ENCODE peak calls at places on chromosomes 13 and 19, in ten cellular contexts. One of them, this sample, is unnamed.
A peak's percentile ranks its signal among the peaks of the same experiment; 100 is the strongest.

GRCh38 chr13:24742294-24742693 is 21.7 kb upstream of the RNF17 start:
- DNase-seq in transverse colon: no peak
- DNase-seq in ovary: no peak
- DNase-seq in suprapubic skin: no peak
- DNase-seq in NB4: no peak
- DNase-seq in heart left ventricle: no peak
- DNase-seq in adrenal gland: no peak
- DNase-seq in tibial nerve: no peak
- DNase-seq in lower leg skin: peak; percentile 74
- DNase-seq in esophagus squamous epithelium: no peak
- DNase-seq in this sample: no peak

GRCh38 chr13:112055417-112056206 is 11.3 kb upstream of the SOX1 start:
- DNase-seq in transverse colon: no peak
- DNase-seq in ovary: no peak
- DNase-seq in suprapubic skin: peak; percentile 59
- DNase-seq in NB4: no peak
- DNase-seq in heart left ventricle: no peak
- DNase-seq in adrenal gland: no peak
- DNase-seq in tibial nerve: no peak
- DNase-seq in lower leg skin: peak; percentile 72
- DNase-seq in esophagus squamous epithelium: no peak
- DNase-seq in this sample: no peak

GRCh38 chr13:30832377-30832776 is 73.7 kb upstream of the MEDAG start:
- DNase-seq in transverse colon: peak; percentile 40
- DNase-seq in ovary: no peak
- DNase-seq in suprapubic skin: no peak
- DNase-seq in NB4: no peak
- DNase-seq in heart left ventricle: no peak
- DNase-seq in adrenal gland: no peak
- DNase-seq in tibial nerve: no peak
- DNase-seq in lower leg skin: no peak
- DNase-seq in esophagus squamous epithelium: no peak
- DNase-seq in this sample: no peak

GRCh38 chr19:10836478-10837325 is 690 bp upstream of the TMED1 start:
- DNase-seq in transverse colon: peak; percentile 86
- DNase-seq in ovary: peak; percentile 86
- DNase-seq in suprapubic skin: peak; percentile 90
- DNase-seq in NB4: peak; percentile 89
- DNase-seq in heart left ventricle: peak; percentile 88
- DNase-seq in adrenal gland: peak; percentile 87
- DNase-seq in tibial nerve: no peak
- DNase-seq in lower leg skin: peak; percentile 96
- DNase-seq in esophagus squamous epithelium: peak; percentile 65
- DNase-seq in this sample: no peak

GRCh38 chr13:111202745-111203144 is 87.6 kb downstream of the ARHGEF7 start:
- DNase-seq in transverse colon: no peak
- DNase-seq in ovary: peak; percentile 63
- DNase-seq in suprapubic skin: no peak
- DNase-seq in NB4: peak; percentile 54
- DNase-seq in heart left ventricle: peak; percentile 62
- DNase-seq in adrenal gland: peak; percentile 43
- DNase-seq in tibial nerve: no peak
- DNase-seq in lower leg skin: no peak
- DNase-seq in esophagus squamous epithelium: no peak
- DNase-seq in this sample: no peak

GRCh38 chr13:80783926-80784325 is 443.0 kb upstream of the SPRY2 start:
- DNase-seq in transverse colon: no peak
- DNase-seq in ovary: no peak
- DNase-seq in suprapubic skin: no peak
- DNase-seq in NB4: no peak
- DNase-seq in heart left ventricle: no peak
- DNase-seq in adrenal gland: no peak
- DNase-seq in tibial nerve: no peak
- DNase-seq in lower leg skin: no peak
- DNase-seq in esophagus squamous epithelium: no peak
- DNase-seq in this sample: no peak

GRCh38 chr13:100269837-100270236 is 180.9 kb downstream of the PCCA start:
- DNase-seq in transverse colon: peak; percentile 49
- DNase-seq in ovary: peak; percentile 61
- DNase-seq in suprapubic skin: no peak
- DNase-seq in NB4: no peak
- DNase-seq in heart left ventricle: peak; percentile 72
- DNase-seq in adrenal gland: peak; percentile 78
- DNase-seq in tibial nerve: peak; percentile 66
- DNase-seq in lower leg skin: peak; percentile 89
- DNase-seq in esophagus squamous epithelium: no peak
- DNase-seq in this sample: no peak

GRCh38 chr19:8466018-8466417 is 21.2 kb downstream of the HNRNPM start:
- DNase-seq in transverse colon: no peak
- DNase-seq in ovary: no peak
- DNase-seq in suprapubic skin: no peak
- DNase-seq in NB4: no peak
- DNase-seq in heart left ventricle: no peak
- DNase-seq in adrenal gland: no peak
- DNase-seq in tibial nerve: no peak
- DNase-seq in lower leg skin: no peak
- DNase-seq in esophagus squamous epithelium: no peak
- DNase-seq in this sample: no peak

DNA sequence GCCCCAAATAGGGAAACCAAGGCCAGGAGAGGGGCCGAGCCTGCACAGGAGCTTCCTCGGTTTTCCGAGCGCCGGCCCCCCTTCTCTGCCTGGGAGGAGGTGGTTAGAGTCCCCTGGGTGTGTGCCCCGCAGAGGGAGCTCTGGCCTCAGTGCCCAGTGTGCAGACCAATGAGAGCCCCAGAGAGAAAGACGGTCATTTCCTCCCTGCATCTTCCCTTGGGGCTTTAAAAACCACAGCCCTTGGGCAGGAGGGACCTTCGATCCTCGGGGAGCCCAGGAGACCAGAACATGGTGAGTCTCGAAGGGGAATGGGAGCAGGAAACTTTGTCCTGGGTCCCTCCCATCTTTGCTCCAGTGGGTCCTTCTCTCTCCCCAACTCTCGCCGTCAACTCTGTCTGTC is at the start of gene C5AR1:
- DNase-seq in transverse colon: peak; percentile 29
- DNase-seq in ovary: no peak
- DNase-seq in suprapubic skin: no peak
- DNase-seq in NB4: peak; percentile 98
- DNase-seq in heart left ventricle: peak; percentile 61
- DNase-seq in adrenal gland: peak; percentile 51
- DNase-seq in tibial nerve: no peak
- DNase-seq in lower leg skin: peak; percentile 89
- DNase-seq in esophagus squamous epithelium: no peak
- DNase-seq in this sample: no peak
- TF ChIP-seq POLR2A in transverse colon: no peak
- TF ChIP-seq POLR2A in ovary: no peak
- TF ChIP-seq POLR2A in suprapubic skin: no peak
- TF ChIP-seq POLR2A in NB4: no peak
- TF ChIP-seq POLR2A in heart left ventricle: no peak
- TF ChIP-seq POLR2A in adrenal gland: no peak
- TF ChIP-seq POLR2A in tibial nerve: peak; percentile 36
- TF ChIP-seq POLR2A in lower leg skin: no peak
- TF ChIP-seq POLR2A in esophagus squamous epithelium: no peak
- TF ChIP-seq POLR2A in this sample: no peak

GRCh38 chr19:13337181-13337580 is 169.1 kb downstream of the CACNA1A start:
- DNase-seq in transverse colon: no peak
- DNase-seq in ovary: no peak
- DNase-seq in suprapubic skin: no peak
- DNase-seq in NB4: no peak
- DNase-seq in heart left ventricle: no peak
- DNase-seq in adrenal gland: no peak
- DNase-seq in tibial nerve: no peak
- DNase-seq in lower leg skin: no peak
- DNase-seq in esophagus squamous epithelium: no peak
- DNase-seq in this sample: no peak

GRCh38 chr19:13339869-13340268 is 166.4 kb downstream of the CACNA1A start:
- DNase-seq in transverse colon: no peak
- DNase-seq in ovary: no peak
- DNase-seq in suprapubic skin: no peak
- DNase-seq in NB4: no peak
- DNase-seq in heart left ventricle: no peak
- DNase-seq in adrenal gland: peak; percentile 1
- DNase-seq in tibial nerve: no peak
- DNase-seq in lower leg skin: no peak
- DNase-seq in esophagus squamous epithelium: no peak
- DNase-seq in this sample: no peak

GRCh38 chr19:13343514-13343913 is 162.8 kb downstream of the CACNA1A start:
- DNase-seq in transverse colon: no peak
- DNase-seq in ovary: no peak
- DNase-seq in suprapubic skin: no peak
- DNase-seq in NB4: no peak
- DNase-seq in heart left ventricle: no peak
- DNase-seq in adrenal gland: no peak
- DNase-seq in tibial nerve: no peak
- DNase-seq in lower leg skin: no peak
- DNase-seq in esophagus squamous epithelium: no peak
- DNase-seq in this sample: no peak

GRCh38 chr19:13347351-13347750 is 158.9 kb downstream of the CACNA1A start:
- DNase-seq in transverse colon: no peak
- DNase-seq in ovary: no peak
- DNase-seq in suprapubic skin: no peak
- DNase-seq in NB4: no peak
- DNase-seq in heart left ventricle: no peak
- DNase-seq in adrenal gland: no peak
- DNase-seq in tibial nerve: no peak
- DNase-seq in lower leg skin: no peak
- DNase-seq in esophagus squamous epithelium: no peak
- DNase-seq in this sample: no peak

DNA sequence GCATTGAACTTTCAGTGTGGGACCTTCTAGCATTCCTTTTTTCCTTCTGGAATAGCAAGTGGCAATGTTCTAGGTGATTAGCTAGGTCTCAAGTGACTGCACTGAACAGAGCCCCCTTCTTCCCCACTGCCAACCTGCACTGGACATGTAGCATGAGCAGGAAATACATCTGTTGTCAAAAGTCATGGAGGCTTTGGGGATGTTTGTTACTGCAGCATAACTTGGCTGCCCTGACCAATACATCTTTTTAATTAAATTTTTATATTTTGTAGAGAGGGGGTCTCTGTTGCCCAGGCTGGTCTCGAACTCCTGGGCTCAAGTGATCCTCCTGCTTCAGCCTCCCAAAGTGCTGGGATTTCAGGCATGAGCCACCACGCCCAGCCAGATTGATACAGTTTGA is 163.6 kb downstream of the CACNA1A start:
- DNase-seq in transverse colon: no peak
- DNase-seq in ovary: no peak
- DNase-seq in suprapubic skin: no peak
- DNase-seq in NB4: no peak
- DNase-seq in heart left ventricle: no peak
- DNase-seq in adrenal gland: no peak
- DNase-seq in tibial nerve: no peak
- DNase-seq in lower leg skin: no peak
- DNase-seq in esophagus squamous epithelium: no peak
- DNase-seq in this sample: no peak
- TF ChIP-seq POLR2A in transverse colon: no peak
- TF ChIP-seq POLR2A in ovary: no peak
- TF ChIP-seq POLR2A in suprapubic skin: no peak
- TF ChIP-seq POLR2A in NB4: no peak
- TF ChIP-seq POLR2A in heart left ventricle: no peak
- TF ChIP-seq POLR2A in adrenal gland: no peak
- TF ChIP-seq POLR2A in tibial nerve: no peak
- TF ChIP-seq POLR2A in lower leg skin: no peak
- TF ChIP-seq POLR2A in esophagus squamous epithelium: no peak
- TF ChIP-seq POLR2A in this sample: no peak

GRCh38 chr19:51356159-51356801 is 9.9 kb downstream of the ETFB start:
- DNase-seq in transverse colon: no peak
- DNase-seq in ovary: no peak
- DNase-seq in suprapubic skin: no peak
- DNase-seq in NB4: no peak
- DNase-seq in heart left ventricle: no peak
- DNase-seq in adrenal gland: no peak
- DNase-seq in tibial nerve: no peak
- DNase-seq in lower leg skin: no peak
- DNase-seq in esophagus squamous epithelium: no peak
- DNase-seq in this sample: no peak

GRCh38 chr19:51351266-51351990 is 9.5 kb upstream of the VSIG10L start:
- DNase-seq in transverse colon: no peak
- DNase-seq in ovary: no peak
- DNase-seq in suprapubic skin: no peak
- DNase-seq in NB4: no peak
- DNase-seq in heart left ventricle: no peak
- DNase-seq in adrenal gland: no peak
- DNase-seq in tibial nerve: no peak
- DNase-seq in lower leg skin: no peak
- DNase-seq in esophagus squamous epithelium: no peak
- DNase-seq in this sample: no peak

GRCh38 chr19:51352783-51353360 is 10.9 kb upstream of the VSIG10L start:
- DNase-seq in transverse colon: no peak
- DNase-seq in ovary: no peak
- DNase-seq in suprapubic skin: no peak
- DNase-seq in NB4: no peak
- DNase-seq in heart left ventricle: no peak
- DNase-seq in adrenal gland: no peak
- DNase-seq in tibial nerve: no peak
- DNase-seq in lower leg skin: no peak
- DNase-seq in esophagus squamous epithelium: no peak
- DNase-seq in this sample: no peak

GRCh38 chr19:51354742-51355148 is 11.4 kb downstream of the ETFB start:
- DNase-seq in transverse colon: no peak
- DNase-seq in ovary: no peak
- DNase-seq in suprapubic skin: no peak
- DNase-seq in NB4: no peak
- DNase-seq in heart left ventricle: no peak
- DNase-seq in adrenal gland: no peak
- DNase-seq in tibial nerve: no peak
- DNase-seq in lower leg skin: no peak
- DNase-seq in esophagus squamous epithelium: no peak
- DNase-seq in this sample: no peak

GRCh38 chr19:51354103-51354741 is 12.0 kb downstream of the ETFB start:
- DNase-seq in transverse colon: no peak
- DNase-seq in ovary: no peak
- DNase-seq in suprapubic skin: no peak
- DNase-seq in NB4: no peak
- DNase-seq in heart left ventricle: no peak
- DNase-seq in adrenal gland: no peak
- DNase-seq in tibial nerve: no peak
- DNase-seq in lower leg skin: no peak
- DNase-seq in esophagus squamous epithelium: no peak
- DNase-seq in this sample: no peak
- TF ChIP-seq POLR2A in transverse colon: no peak
- TF ChIP-seq POLR2A in ovary: no peak
- TF ChIP-seq POLR2A in suprapubic skin: no peak
- TF ChIP-seq POLR2A in NB4: no peak
- TF ChIP-seq POLR2A in heart left ventricle: no peak
- TF ChIP-seq POLR2A in adrenal gland: no peak
- TF ChIP-seq POLR2A in tibial nerve: no peak
- TF ChIP-seq POLR2A in lower leg skin: no peak
- TF ChIP-seq POLR2A in esophagus squamous epithelium: no peak
- TF ChIP-seq POLR2A in this sample: no peak

DNA sequence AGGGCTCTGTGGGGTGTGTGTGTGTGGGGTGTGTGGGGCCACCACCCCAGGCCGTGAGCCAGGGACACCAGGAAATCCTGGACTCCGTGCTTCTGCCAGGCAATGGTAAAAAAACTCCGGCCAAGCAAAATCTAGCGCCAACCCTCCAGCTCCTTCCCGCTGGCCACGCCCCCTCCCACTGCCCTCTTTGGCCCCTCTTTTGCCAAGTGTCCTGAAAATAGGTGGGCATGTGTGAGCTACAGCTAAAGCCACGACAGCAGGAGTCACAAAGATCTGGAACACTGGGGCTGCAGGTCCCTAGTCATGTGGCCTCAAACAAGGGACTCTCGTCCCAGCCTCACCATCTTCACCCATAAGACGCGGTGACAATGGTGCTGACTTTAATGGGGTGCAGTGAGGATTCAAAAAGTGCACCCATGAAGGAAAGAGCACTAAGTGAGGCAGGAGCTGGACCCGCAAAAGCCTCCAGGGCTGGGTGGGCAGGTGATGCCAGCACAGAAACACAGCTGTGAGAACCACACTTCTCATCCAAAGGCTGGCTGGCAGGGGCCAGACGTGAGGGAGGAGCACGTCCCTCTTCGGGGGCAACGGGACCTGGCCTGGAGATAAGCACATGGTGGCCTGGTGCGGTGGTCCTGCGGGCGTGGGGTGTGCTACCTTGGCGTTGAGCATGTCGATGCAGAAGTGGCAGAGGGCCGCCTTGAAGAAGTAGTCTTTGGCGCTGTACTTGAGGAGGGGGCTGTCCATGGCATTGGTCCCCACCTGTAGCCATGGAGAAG is 7.5 kb upstream of the KPTN start:
- DNase-seq in transverse colon: no peak
- DNase-seq in ovary: no peak
- DNase-seq in suprapubic skin: no peak
- DNase-seq in NB4: no peak
- DNase-seq in heart left ventricle: no peak
- DNase-seq in adrenal gland: no peak
- DNase-seq in tibial nerve: no peak
- DNase-seq in lower leg skin: no peak
- DNase-seq in esophagus squamous epithelium: no peak
- DNase-seq in this sample: no peak
- TF ChIP-seq POLR2A in transverse colon: no peak
- TF ChIP-seq POLR2A in ovary: no peak
- TF ChIP-seq POLR2A in suprapubic skin: no peak
- TF ChIP-seq POLR2A in NB4: no peak
- TF ChIP-seq POLR2A in heart left ventricle: no peak
- TF ChIP-seq POLR2A in adrenal gland: no peak
- TF ChIP-seq POLR2A in tibial nerve: no peak
- TF ChIP-seq POLR2A in lower leg skin: no peak
- TF ChIP-seq POLR2A in esophagus squamous epithelium: no peak
- TF ChIP-seq POLR2A in this sample: no peak

This sample was measured in prostate gland.